ENCODE peak calls at places on chromosomes 4 and X, in four cellular contexts. F, G, Q and A are unnamed samples.

GRCh38 chrX:137926090-137926489 is 360.2 kb downstream of the ZIC3 start:
- DNase-seq in Q (no peak), F (no peak), G (peak), A (no peak)

GRCh38 chrX:56503941-56504673 is 59.3 kb upstream of the UBQLN2 start:
- DNase-seq in Q (no peak), F (no peak), G (peak), A (no peak)

GRCh38 chrX:29992083-29992482 is 223.3 kb upstream of the MAGEB2 start:
- DNase-seq in Q (no peak), G (no peak), F (no peak), A (no peak)

GRCh38 chr4:96972920-96973319 is 1133.0 kb downstream of the PDHA2 start:
- DNase-seq in Q (no peak), F (no peak), G (no peak), A (no peak)

GRCh38 chr4:134944115-134944514 is 742.5 kb upstream of the PABPC4L start:
- DNase-seq in Q (no peak), F (no peak), G (no peak), A (no peak)

GRCh38 chrX:2801223-2801622 is 27.5 kb upstream of the GYG2 start:
- DNase-seq in Q (no peak), G (no peak), F (no peak), A (no peak)

GRCh38 chrX:140343226-140343873 is 161.5 kb downstream of the SOX3 start:
- DNase-seq in F (no peak), Q (no peak), G (no peak), A (no peak)

GRCh38 chr4:98564847-98565246 is 93.6 kb downstream of the TSPAN5 start:
- DNase-seq in G (no peak), Q (no peak), F (no peak), A (no peak)

GRCh38 chr4:104641427-104641826 is 146.7 kb upstream of the CXXC4 start:
- DNase-seq in Q (no peak), F (no peak), G (no peak), A (no peak)

GRCh38 chrX:154428176-154429171 is at the start of gene ATP6AP1:
- DNase-seq in F (peak), G (peak), Q (peak), A (peak)

GRCh38 chr4:83716874-83717273 is 181.0 kb downstream of the GPAT3 start:
- DNase-seq in Q (no peak), G (no peak), F (no peak), A (no peak)

GRCh38 chrX:55118574-55118973 is 29.8 kb downstream of the PAGE2 start:
- DNase-seq in Q (no peak), G (no peak), F (no peak), A (no peak)

GRCh38 chr4:145099653-145100052 is 1.5 kb downstream of the ABCE1 start:
- DNase-seq in F (no peak), G (no peak), Q (no peak), A (no peak)

GRCh38 chrX:120564925-120565324 is 4.2 kb upstream of the CUL4B start:
- DNase-seq in Q (no peak), G (no peak), F (no peak), A (no peak)

GRCh38 chr4:26022346-26022891 is 108.4 kb downstream of the SMIM20 start:
- DNase-seq in F (peak), G (no peak), Q (no peak), A (no peak)

GRCh38 chr4:47469951-47470350 is 6.4 kb upstream of the COMMD8 start:
- DNase-seq in F (no peak), Q (no peak), G (no peak), A (no peak)

GRCh38 chrX:107324493-107325310 is 118.3 kb downstream of the DNAAF6 start:
- DNase-seq in Q (no peak), G (peak), F (peak), A (no peak)

GRCh38 chr4:2163311-2163821 is 78.6 kb downstream of the HAUS3 start:
- DNase-seq in F (no peak), G (no peak), Q (no peak), A (no peak)

GRCh38 chr4:168840988-168841681 is 168.9 kb downstream of the CBR4 start:
- DNase-seq in F (no peak), Q (no peak), G (no peak), A (peak)

GRCh38 chr4:118910221-118910620 is 21.6 kb downstream of the SYNPO2 start:
- DNase-seq in Q (no peak), G (no peak), F (no peak), A (no peak)

GRCh38 chrX:109886122-109886761 is 116.7 kb upstream of the TMEM164 start:
- DNase-seq in G (peak), Q (no peak), F (peak), A (no peak)

GRCh38 chr4:54232151-54232688 is 3.1 kb downstream of the PDGFRA start:
- DNase-seq in F (no peak), G (peak), Q (no peak), A (no peak)

GRCh38 chr4:108270466-108271450 is 102.0 kb upstream of the LEF1 start:
- DNase-seq in G (no peak), Q (no peak), F (peak), A (no peak)

GRCh38 chr4:100258675-100259074 is 68.4 kb upstream of the DDIT4L start:
- DNase-seq in G (no peak), F (no peak), Q (no peak), A (no peak)

GRCh38 chrX:642436-643210 is 12.0 kb downstream of the SHOX start:
- DNase-seq in G (no peak), Q (no peak), F (no peak), A (no peak)

GRCh38 chr4:80266267-80266901 is at the start of gene FGF5:
- DNase-seq in Q (no peak), F (peak), G (peak), A (no peak)
- H3K27ac ChIP-seq in Q (no peak), F (peak), G (no peak), A (no peak)

GRCh38 chr4:15470149-15470520 is 453 bp downstream of the CC2D2A start:
- DNase-seq in F (no peak), Q (no peak), G (no peak), A (no peak)
- H3K27ac ChIP-seq in F (peak), Q (peak), G (no peak), A (no peak)

DNA sequence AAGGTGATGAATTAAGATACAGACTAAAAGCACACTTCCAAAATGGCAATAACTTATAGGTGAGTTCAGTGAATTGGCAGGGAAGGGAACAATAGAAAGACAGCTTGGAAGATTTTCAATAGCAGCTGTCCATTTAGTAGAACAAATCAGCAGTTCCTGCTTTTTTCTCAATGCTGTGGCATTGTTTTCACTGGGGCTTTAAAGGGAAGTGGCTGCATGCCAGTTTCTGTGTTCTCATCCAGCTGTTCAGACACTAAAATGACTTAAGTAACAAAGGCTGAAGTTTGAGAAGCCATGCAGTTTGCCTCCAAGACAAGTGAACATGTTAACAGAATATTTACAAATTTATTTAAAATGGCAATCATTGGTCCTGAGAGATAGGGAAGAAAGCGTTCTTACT is 291.9 kb downstream of the FAM47A start:
- DNase-seq in F (no peak), G (no peak), Q (no peak), A (no peak)
- H3K27ac ChIP-seq in F (no peak), G (no peak), Q (no peak), A (no peak)

GRCh38 chr4:712916-713632 is 7.4 kb downstream of the PCGF3 start:
- DNase-seq in G (no peak), F (no peak), Q (no peak), A (no peak)

GRCh38 chr4:712093-712492 is 6.5 kb downstream of the PCGF3 start:
- DNase-seq in Q (no peak), F (no peak), G (no peak), A (no peak)

GRCh38 chr4:710916-711315 is 5.3 kb downstream of the PCGF3 start:
- DNase-seq in Q (no peak), G (no peak), F (no peak), A (no peak)

GRCh38 chr4:717601-718320 is 12.1 kb downstream of the PCGF3 start:
- DNase-seq in Q (no peak), F (no peak), G (no peak), A (no peak)

DNA sequence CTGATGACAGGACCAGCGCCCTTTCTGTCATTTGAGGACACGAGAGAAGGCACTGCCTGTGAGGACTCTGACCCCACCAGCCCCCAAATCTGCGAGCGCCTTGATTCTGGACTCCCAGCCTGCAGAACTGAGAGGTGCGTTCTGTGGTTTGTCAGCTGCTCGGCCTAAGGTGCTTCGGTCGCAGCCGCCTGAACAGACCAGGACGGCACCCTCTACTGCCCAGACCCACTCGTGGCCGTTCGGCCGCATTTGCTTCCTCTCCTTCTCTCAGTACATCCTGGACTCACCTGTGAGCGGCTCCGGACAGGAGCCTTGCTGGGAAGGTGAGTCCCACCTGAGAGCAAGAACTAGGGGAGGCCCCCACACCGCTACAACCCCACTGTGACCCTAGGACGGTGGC is 8.5 kb downstream of the PCGF3 start:
- DNase-seq in Q (no peak), F (no peak), G (no peak), A (no peak)
- H3K27ac ChIP-seq in Q (no peak), F (no peak), G (no peak), A (no peak)

GRCh38 chrX:72117636-72118215 is 14.0 kb downstream of the RTL5 start:
- DNase-seq in Q (no peak), F (no peak), G (no peak), A (no peak)
- H3K27ac ChIP-seq in Q (no peak), F (no peak), G (no peak), A (no peak)

GRCh38 chr4:5757091-5757490 is 46.1 kb downstream of the EVC start:
- DNase-seq in F (no peak), Q (no peak), G (no peak), A (no peak)
- H3K27ac ChIP-seq in F (no peak), Q (no peak), G (no peak), A (no peak)

DNA sequence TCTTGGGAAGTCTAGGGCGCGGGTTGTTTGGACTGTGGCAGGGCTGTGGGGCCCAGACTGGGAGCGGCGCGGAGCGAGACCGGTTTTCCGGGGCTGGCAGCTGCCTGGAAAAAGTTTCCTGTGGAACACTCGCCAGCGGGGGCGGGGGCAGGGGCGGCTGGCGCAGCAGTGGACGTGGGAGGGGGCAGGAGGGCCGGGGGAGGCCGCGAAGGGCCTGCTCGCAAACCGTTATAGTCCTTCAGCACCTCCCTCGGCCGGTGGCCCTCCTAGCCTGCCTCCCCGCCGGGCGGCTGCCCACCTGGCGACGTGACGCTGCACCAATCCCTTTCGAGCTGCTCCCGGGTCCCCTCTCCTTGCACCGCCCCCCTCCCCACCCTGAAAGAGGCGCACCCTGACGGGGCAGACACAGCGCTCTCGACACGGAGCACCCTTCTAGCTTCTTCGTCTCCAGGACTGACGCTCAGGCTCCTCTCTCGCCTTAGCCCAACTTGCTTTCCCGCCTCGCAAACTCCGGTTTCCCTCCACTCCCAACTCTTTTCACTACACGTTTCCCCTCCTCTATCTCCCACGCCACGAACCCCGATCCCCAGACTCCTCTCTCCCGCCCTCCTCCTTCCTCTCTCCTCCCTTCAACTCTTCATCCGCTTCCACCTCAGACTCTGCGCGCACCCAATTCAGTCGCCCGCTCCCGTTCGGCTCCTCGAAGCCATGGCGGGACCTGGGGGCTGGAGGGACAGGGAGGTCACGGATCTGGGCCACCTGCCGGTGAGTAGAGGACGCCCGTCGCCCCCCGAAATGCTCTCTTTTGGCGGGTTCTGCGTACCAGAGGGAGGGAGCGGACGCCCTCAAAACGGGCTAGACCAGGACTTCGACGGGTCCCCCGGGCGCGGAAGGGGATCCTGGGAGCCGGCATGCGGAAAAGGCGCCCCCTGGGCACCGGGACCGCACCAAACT is at the start of gene NRK:
- DNase-seq in G (peak), F (peak), Q (peak), A (no peak)
- H3K27ac ChIP-seq in G (peak), F (peak), Q (no peak), A (no peak)

DNA sequence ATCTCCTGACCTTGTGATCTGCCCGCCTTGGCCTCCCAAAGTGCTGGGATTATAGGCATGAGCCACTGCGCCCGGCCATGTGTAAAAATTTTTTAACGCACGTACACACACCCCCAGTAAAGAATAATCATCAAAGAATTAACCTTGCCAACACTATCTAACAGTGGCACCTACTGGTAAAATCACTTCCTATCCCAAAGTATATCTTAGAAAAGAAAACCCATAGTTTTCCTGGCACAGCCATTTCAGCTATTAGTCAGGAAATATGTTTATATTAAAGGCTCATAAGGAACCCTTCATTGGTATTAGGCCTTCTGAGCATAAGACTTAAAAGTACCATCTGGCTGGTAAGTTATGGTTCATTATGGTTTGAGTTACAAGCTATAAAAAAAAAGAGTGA is 14.1 kb downstream of the S100G start:
- DNase-seq in Q (no peak), G (no peak), F (no peak), A (no peak)
- H3K27ac ChIP-seq in Q (no peak), G (no peak), F (no peak), A (no peak)